ENCODE peak calls at places on chromosomes 4 and X, in nine cellular contexts. Q, X, Y, A, N, C, K, P and H are unnamed samples.

GRCh38 chr4:38371391-38371851 is 292.6 kb upstream of the KLF3 start:
- DNase-seq in Q (no peak), K (no peak), N (no peak), X (no peak), Y (peak), C (no peak), A (peak), P (no peak), H (no peak)

GRCh38 chrX:130166503-130166777 is 799 bp upstream of the AIFM1 start:
- DNase-seq in C (no peak), N (no peak), A (no peak), X (no peak), K (no peak), Q (no peak), P (no peak), Y (no peak), H (no peak)

GRCh38 chr4:77074961-77075855 is 581 bp downstream of the CCNI start:
- DNase-seq in P (no peak), Y (peak), X (peak), K (peak), N (peak), A (peak), Q (no peak), C (peak), H (peak)

GRCh38 chr4:78214078-78214477 is 157.0 kb downstream of the FRAS1 start:
- DNase-seq in Y (no peak), A (no peak), K (no peak), P (no peak), Q (no peak), X (no peak), C (no peak), N (no peak), H (no peak)

GRCh38 chr4:89221175-89221867 is 86.3 kb downstream of the GPRIN3 start:
- DNase-seq in Q (no peak), N (no peak), P (no peak), Y (no peak), K (no peak), A (no peak), X (no peak), C (no peak), H (no peak)

GRCh38 chr4:92303621-92304027 is at the start of gene GRID2:
- DNase-seq in A (peak), K (no peak), Q (peak), N (peak), P (no peak), X (peak), C (no peak), Y (peak), H (no peak)

GRCh38 chr4:105972946-105973621 is 77.8 kb downstream of the NPNT start:
- DNase-seq in Y (no peak), K (no peak), X (no peak), N (no peak), A (no peak), C (no peak), P (no peak), Q (no peak), H (no peak)

GRCh38 chr4:139958738-139959096 is 195.3 kb downstream of the MAML3 start:
- DNase-seq in Y (no peak), C (no peak), X (no peak), A (no peak), K (no peak), N (no peak), Q (no peak), P (no peak), H (no peak)

GRCh38 chr4:86338989-86339388 is 20.9 kb downstream of the MAPK10 start:
- DNase-seq in K (no peak), A (peak), Q (peak), X (no peak), C (peak), N (no peak), P (peak), Y (peak), H (no peak)

GRCh38 chr4:77994194-77994721 is 62.9 kb upstream of the FRAS1 start:
- DNase-seq in N (peak), K (no peak), X (peak), Y (peak), Q (peak), C (peak), A (peak), P (peak), H (no peak)

GRCh38 chrX:53287493-53288138 is 6.2 kb upstream of the IQSEC2 start:
- DNase-seq in Y (peak), N (no peak), Q (no peak), P (no peak), C (peak), K (peak), X (no peak), A (peak), H (no peak)

GRCh38 chr4:83964996-83965541 is 429.2 kb downstream of the GPAT3 start:
- DNase-seq in Y (peak), Q (no peak), X (no peak), P (no peak), A (peak), K (no peak), C (no peak), N (no peak), H (no peak)

GRCh38 chr4:89294583-89295244 is 12.9 kb downstream of the GPRIN3 start:
- DNase-seq in Y (no peak), P (no peak), K (no peak), X (no peak), C (no peak), A (no peak), Q (no peak), N (no peak), H (no peak)

GRCh38 chrX:107676559-107677378 is 48.5 kb downstream of the PRPS1 start:
- DNase-seq in K (peak), Y (peak), Q (peak), A (peak), C (peak), N (no peak), X (peak), P (no peak), H (peak)

DNA sequence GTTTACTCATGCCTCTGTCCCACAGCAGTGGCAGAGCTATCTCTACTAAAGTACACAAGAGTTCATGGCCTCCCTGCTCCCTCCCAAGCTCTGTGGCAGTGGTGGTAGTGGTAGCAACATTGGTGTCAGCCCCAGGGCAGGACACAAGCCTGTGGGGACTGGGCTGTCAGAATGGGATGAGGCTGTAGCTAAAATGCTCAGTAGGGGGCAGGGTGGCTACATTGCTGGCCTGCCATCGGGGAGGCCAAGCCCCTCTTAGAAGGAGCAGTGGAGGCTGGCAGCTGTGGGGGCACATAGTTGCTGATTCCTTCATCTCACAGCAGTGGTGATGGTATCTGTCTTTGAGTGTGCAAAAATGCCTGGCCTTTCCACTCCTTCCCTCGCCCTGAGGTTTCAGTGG is 461.7 kb downstream of the PCDH18 start:
- DNase-seq in K (no peak), P (no peak), A (no peak), N (no peak), Q (no peak), C (no peak), X (no peak), Y (no peak), H (no peak)
- TF ChIP-seq CTCF in K (no peak), P (no peak), A (no peak), N (no peak), Q (no peak), C (no peak), X (no peak), Y (peak), H (no peak)

DNA sequence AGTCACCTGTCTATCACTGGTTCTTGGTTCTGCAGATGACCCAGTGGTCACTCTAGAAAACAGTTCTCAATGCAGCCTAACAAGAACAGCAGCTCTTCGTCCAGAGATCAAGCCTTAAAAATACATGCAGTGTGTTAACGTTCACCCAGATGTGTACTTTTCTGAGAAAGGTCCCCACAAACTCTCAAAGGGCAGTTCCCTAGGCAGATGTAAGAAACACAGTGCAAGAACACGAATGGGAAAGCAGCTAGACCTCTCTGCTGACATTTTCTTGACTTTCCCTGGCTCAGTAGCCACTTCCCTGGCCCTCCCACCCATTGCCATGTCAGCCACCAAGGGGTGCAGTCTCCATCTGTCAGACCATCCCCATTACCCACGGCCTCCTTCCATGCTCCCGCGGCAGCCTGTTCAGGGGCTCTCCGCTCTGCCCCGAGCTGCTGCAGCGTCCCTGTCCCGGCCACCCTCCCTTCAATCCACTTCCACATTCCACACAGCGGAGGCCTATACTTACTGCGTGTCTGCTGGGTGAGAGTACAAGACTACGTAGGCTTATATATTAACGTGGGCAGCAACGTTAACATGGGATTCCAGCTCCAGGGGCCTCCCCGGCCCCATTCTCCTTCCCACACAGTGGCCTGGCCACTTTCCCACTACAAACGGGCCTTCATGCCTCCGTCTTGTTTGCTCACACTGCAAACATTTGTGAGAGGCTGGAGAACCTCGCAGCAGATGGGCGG is 34.3 kb downstream of the IRF2 start:
- DNase-seq in A (peak), N (no peak), C (no peak), X (no peak), Y (peak), P (no peak), Q (no peak), K (no peak), H (no peak)
- TF ChIP-seq CTCF in A (no peak), N (no peak), C (no peak), X (no peak), Y (no peak), P (no peak), Q (no peak), K (no peak), H (no peak)

GRCh38 chr4:174318829-174319764 is 35.4 kb downstream of the CEP44 start:
- DNase-seq in N (no peak), K (no peak), X (no peak), Q (no peak), C (no peak), A (peak), P (no peak), Y (peak), H (no peak)
- TF ChIP-seq CTCF in N (peak), K (no peak), X (peak), Q (peak), C (peak), A (peak), P (peak), Y (peak), H (peak)

GRCh38 chrX:126339926-126340325 is 173.8 kb upstream of the DCAF12L2 start:
- DNase-seq in X (no peak), K (no peak), A (no peak), P (no peak), C (no peak), N (no peak), Y (no peak), Q (no peak), H (no peak)

DNA sequence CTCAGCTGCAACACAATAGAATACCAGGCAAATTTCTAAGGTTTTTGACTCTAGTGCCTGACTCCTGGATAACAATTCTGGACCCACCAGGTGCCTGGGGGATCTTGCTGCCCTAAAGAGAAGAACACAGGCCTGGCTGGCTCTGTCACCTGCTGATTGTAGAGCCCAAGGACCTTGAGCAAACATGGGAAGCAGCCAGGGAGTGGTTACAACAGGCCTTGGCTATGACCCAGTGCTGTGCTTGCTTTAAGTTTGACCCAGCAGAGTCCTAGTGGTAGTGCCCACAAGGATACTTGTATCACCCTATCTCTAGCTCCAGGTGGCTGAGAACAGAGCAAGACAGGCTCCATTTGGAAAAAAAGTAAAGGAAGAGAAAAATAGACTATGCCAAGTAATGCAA is 176.8 kb upstream of the DCAF12L2 start:
- DNase-seq in K (no peak), Y (no peak), C (no peak), X (no peak), P (no peak), N (no peak), A (no peak), Q (no peak), H (no peak)
- TF ChIP-seq CTCF in K (no peak), Y (no peak), C (no peak), X (no peak), P (no peak), N (no peak), A (no peak), Q (no peak), H (no peak)

DNA sequence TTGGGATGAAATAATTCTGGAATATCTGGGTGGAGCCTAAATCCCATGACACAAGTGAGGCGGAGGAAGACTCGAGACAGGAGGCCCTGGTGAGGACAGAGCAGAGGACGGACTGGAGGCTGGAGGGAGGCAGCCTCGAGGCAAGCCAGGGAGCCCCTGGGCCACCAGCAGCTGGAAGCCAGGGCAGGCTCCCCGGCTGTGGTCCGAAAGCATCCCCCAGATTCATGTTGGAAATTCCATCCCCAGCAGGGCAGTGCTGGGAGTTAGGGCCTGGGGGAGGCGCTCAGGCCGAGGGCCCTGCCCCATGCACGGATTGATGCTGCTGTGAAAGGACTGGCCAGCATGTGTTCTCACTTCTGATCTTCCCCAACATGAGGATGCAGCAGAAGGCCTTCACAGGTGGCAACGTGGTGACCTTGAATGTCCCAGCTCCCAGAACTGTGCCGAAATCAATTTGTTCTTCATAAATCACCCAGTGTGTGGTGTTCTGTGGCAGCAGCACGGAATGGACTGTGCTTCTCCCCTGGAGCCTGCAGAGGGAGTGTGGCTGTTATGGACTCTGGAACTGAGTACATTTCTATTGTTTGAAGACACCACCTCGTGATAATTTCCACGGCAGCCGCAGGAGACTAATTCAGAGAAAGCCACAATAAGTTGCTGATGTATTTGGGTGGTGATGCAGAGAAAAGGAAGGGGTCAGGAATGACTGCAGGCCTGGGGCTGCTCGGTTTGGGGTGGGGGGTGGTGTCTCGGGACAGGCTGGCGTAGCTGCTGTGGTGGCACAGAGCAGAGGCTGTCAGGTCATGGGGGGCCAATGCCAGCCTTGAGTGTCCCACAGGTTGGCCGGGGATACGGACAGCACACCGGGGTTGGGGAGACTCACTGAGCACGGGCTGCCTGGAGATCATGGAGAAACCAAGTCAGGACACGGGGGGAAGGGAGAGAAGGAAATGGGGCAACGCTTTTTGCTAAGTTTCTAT is 56.9 kb downstream of the PCGF3 start:
- DNase-seq in Q (no peak), N (no peak), A (peak), Y (no peak), C (no peak), X (no peak), K (no peak), P (no peak), H (no peak)
- TF ChIP-seq CTCF in Q (no peak), N (peak), A (peak), Y (peak), C (peak), X (no peak), K (no peak), P (peak), H (peak)

GRCh38 chr4:48033825-48034413 is 17.3 kb downstream of the NIPAL1 start:
- DNase-seq in N (peak), C (no peak), X (no peak), K (no peak), A (no peak), Q (no peak), P (no peak), Y (peak), H (no peak)
- TF ChIP-seq CTCF in N (peak), C (peak), X (peak), K (no peak), A (peak), Q (peak), P (peak), Y (peak), H (peak)

GRCh38 chr4:167908816-167909215 is 183.5 kb upstream of the ANXA10 start:
- DNase-seq in N (no peak), P (no peak), A (no peak), Q (no peak), X (no peak), Y (no peak), K (no peak), C (no peak), H (no peak)

GRCh38 chr4:167903291-167903721 is 189.0 kb upstream of the ANXA10 start:
- DNase-seq in Y (peak), P (no peak), K (no peak), X (no peak), C (no peak), N (no peak), Q (peak), A (peak), H (no peak)

DNA sequence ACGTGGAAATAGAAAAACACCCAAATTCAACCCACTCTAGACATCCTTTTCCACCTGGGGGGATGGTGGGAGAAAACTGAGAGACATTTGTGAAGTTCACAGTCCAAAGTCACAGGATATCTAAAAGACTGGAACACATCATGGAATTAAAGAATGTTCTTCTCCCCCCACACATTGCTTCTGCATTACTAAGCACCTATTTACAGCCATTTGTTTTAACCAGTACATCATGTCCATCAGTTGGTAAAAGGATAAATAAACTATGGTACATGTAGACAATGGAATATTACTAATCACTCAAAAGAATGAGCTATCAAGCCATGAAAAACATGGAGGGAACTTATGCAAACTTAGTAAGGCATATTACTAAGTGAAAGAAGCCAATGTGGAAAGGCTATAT is 185.5 kb upstream of the ANXA10 start:
- DNase-seq in A (no peak), Y (peak), Q (no peak), N (no peak), K (no peak), X (no peak), P (no peak), C (no peak), H (no peak)
- TF ChIP-seq CTCF in A (no peak), Y (no peak), Q (no peak), N (no peak), K (no peak), X (no peak), P (no peak), C (no peak), H (no peak)

GRCh38 chr4:8328456-8328855 is 58.9 kb downstream of the HTRA3 start:
- DNase-seq in Q (no peak), Y (no peak), N (no peak), X (no peak), A (no peak), K (no peak), P (no peak), C (no peak), H (no peak)
- TF ChIP-seq CTCF in Q (no peak), Y (no peak), N (no peak), X (no peak), A (no peak), K (no peak), P (no peak), C (no peak), H (no peak)

GRCh38 chr4:135316266-135316779 is 1114.7 kb upstream of the PABPC4L start:
- DNase-seq in C (no peak), Y (no peak), P (no peak), X (no peak), N (no peak), Q (no peak), A (no peak), K (no peak), H (no peak)

GRCh38 chr4:135325264-135325663 is 1123.7 kb upstream of the PABPC4L start:
- DNase-seq in A (no peak), N (no peak), Y (no peak), P (no peak), C (no peak), Q (no peak), X (no peak), K (no peak), H (no peak)

DNA sequence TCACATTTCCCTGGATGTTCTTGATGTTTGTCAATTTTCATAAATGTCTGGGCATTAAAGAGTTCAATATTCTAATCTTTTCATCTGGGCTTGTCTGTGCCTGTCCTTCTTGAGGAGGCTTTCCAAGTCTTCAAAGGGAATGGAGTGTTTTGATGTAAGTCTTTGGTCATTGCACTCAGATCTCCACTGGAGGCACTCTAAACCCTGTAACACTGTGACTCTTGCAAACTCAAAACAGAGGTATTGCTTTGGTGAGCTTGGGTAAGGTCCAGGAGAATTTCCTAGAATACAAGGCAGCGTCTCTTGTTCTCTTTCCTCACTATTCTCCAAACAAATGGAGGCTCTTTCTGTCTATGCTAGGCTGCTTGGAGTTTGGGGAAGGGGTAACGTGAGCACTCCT is 1118.1 kb upstream of the PABPC4L start:
- DNase-seq in N (no peak), P (no peak), K (no peak), Y (no peak), C (no peak), A (no peak), Q (no peak), X (no peak), H (no peak)
- TF ChIP-seq CTCF in N (no peak), P (no peak), K (no peak), Y (no peak), C (no peak), A (no peak), Q (no peak), X (no peak), H (no peak)

DNA sequence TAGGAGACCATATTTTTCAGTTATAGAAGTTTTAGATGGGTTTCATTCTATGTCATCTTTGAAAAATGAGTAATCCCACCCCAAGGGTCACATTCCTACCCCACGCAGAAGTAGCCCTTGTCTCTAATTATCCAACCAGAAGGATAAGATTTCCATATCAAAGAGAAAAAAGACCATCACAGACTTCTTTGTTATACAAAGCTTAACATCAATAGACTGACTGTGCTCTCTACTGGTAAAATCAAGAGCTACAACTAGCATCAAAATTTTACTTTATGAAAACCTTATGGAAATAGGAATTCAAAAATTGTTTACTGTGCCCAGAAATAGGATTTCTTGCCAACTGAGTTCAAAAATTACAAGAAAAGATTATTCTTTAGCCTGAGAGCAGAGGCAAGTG is 24.9 kb downstream of the TNMD start:
- DNase-seq in X (no peak), K (no peak), A (no peak), Y (no peak), P (no peak), N (no peak), C (no peak), Q (no peak), H (no peak)
- TF ChIP-seq CTCF in X (no peak), K (no peak), A (no peak), Y (peak), P (no peak), N (peak), C (peak), Q (peak), H (peak)